ENCODE peak calls at places on chromosome 19, in six cellular contexts. Q is cardiac muscle cell, R is psoas muscle, Z is body of pancreas, L is tibial artery, M is HL-60. Y is an unnamed sample.
A peak's percentile ranks its signal among the peaks of the same experiment; 100 is the strongest.

GRCh38 chr19:56291857-56292256 is 19.3 kb downstream of the EDDM13 start:
- DNase-seq in L (no peak), R (no peak), Z (no peak), M (no peak), Q (no peak), Y (no peak)

GRCh38 chr19:1856698-1857603 is 6.4 kb downstream of the KLF16 start:
- DNase-seq in R (peak; percentile 86), M (peak; percentile 90), Z (peak; percentile 86), L (peak; percentile 89), Q (peak; percentile 54), Y (peak; percentile 84)

GRCh38 chr19:14979498-14980255 is at the start of gene SLC1A6:
- DNase-seq in M (no peak), R (no peak), Z (peak; percentile 6), Q (peak; percentile 51), L (no peak), Y (no peak)

GRCh38 chr19:44875666-44876418 is 15.2 kb upstream of the TOMM40 start:
- DNase-seq in M (no peak), Q (no peak), R (no peak), L (no peak), Z (peak; percentile 71), Y (no peak)

GRCh38 chr19:10960314-10961072 is at the start of gene SMARCA4:
- DNase-seq in M (peak; percentile 92), L (peak; percentile 99), Z (peak; percentile 99), R (peak; percentile 99), Q (peak; percentile 99), Y (peak; percentile 99)

GRCh38 chr19:2523630-2524311 is 47.8 kb downstream of the GADD45B start:
- DNase-seq in L (peak; percentile 76), M (no peak), R (no peak), Z (no peak), Q (no peak), Y (no peak)

GRCh38 chr19:13097331-13098258 is 5.1 kb downstream of the LYL1 start:
- DNase-seq in R (peak; percentile 68), Z (no peak), L (peak; percentile 86), M (peak; percentile 80), Q (no peak), Y (no peak)

GRCh38 chr19:9906475-9907087 is 29.7 kb downstream of the OLFM2 start:
- DNase-seq in M (no peak), R (no peak), Q (no peak), L (no peak), Z (no peak), Y (no peak)

GRCh38 chr19:37362733-37363132 is 8.2 kb upstream of the ZNF527 start:
- DNase-seq in R (no peak), L (no peak), M (no peak), Q (peak; percentile 62), Z (no peak), Y (no peak)

GRCh38 chr19:15577184-15577771 is 37.7 kb upstream of the CYP4F8 start:
- DNase-seq in M (no peak), Q (no peak), R (no peak), L (no peak), Z (no peak), Y (no peak)

GRCh38 chr19:1066748-1067340 is at the start of gene ARHGAP45:
- DNase-seq in L (no peak), Q (no peak), R (peak; percentile 43), Z (no peak), M (peak; percentile 90), Y (peak; percentile 88)

GRCh38 chr19:8069116-8069973 is 16.8 kb downstream of the CCL25 start:
- DNase-seq in Z (no peak), M (no peak), L (no peak), Q (no peak), R (no peak), Y (peak; percentile 56)

GRCh38 chr19:35727956-35728706 is 10.3 kb downstream of the KMT2B start:
- DNase-seq in L (no peak), M (no peak), R (no peak), Z (no peak), Q (no peak), Y (no peak)

DNA sequence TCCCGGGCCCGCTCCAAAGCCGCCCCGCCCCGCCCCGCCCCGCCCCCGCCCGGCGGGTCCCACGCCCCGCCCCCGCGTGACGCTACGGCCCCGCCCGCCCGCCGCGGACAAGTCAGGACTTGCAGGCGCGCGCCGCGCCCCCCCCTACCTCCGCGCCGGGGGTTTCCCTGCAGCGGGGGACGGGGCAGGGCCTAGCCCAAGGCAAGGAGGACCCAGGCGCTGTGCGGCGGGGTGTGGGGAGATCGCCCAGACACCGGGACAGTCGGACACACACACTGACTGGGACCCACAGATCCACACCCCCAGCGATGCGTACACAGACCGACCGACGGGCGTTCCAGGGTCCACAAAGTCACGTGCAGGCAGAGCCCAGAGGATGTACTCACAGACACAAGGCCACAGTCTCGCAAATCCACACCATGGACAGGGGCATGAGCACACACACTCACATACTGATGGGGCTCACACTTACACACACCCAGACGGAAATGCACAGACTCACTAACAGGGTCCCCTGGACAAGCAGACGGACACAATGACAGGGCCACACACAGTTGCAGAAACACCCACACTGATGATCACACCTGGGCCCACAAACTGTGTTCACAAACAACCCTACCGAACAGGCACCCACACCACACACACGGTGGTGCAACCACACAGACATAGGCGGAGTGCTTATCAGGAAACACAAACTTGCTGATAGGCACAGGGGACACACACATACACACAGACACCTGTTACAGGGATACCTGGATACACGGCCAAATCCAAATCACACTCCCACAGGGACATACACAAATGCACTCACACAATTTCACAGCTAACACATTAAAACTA is 436 bp upstream of the BBC3 start:
- DNase-seq in Q (peak; percentile 88), M (no peak), R (peak; percentile 90), L (peak; percentile 95), Z (peak; percentile 94), Y (peak; percentile 94)
- H3K4me3 ChIP-seq in Q (peak overlapping the region; percentile 25), M (peak overlapping the region; percentile 44), R (peak overlapping the region; percentile 99), L (peak overlapping the region; percentile 82), Z (no peak overlapping the region), Y (peak overlapping the region; percentile 59)

GRCh38 chr19:39212377-39212742 is 8.3 kb upstream of the SYCN start:
- DNase-seq in Z (peak; percentile 61), M (no peak), L (no peak), Q (no peak), R (no peak), Y (peak; percentile 48)
- TF ChIP-seq CTCF in Z (peak; percentile 25), M (no peak), L (no peak), Q (peak; percentile 34), R (no peak), Y (peak; percentile 48)

DNA sequence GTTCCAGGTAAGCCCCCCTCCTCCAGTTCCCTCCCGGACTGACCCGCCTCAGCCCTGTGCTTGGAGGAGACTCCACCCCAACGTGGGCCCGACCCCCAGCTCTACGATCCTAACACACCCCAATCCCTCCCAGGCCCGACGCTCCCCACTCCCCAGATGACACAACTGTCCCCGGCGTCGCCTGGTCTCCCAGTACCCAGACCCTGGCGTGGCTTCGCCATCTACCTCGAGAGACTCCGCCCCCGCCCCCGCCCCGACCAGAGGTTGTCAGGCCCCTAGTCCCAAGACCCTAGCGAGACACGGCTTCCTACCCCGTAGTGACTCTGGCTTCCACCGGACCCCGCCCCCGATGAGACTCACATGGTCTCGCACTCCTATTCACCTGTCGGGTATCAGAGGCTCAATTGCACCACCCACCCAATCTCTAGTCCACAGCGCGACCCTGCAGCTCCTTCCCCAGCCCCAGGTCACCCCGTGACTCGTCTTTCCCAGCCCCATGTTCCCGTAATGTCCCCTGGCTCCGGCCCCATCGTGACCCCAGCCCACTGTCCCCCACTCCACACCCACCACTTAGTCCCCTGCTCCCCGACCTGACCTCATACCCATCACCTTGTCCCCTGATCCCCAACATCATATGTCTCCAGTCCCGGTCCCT is 2.9 kb downstream of the CD37 start:
- DNase-seq in Z (no peak), Q (peak; percentile 21), M (no peak), L (peak; percentile 67), R (no peak), Y (no peak)
- H3K4me3 ChIP-seq in Z (no peak overlapping the region), Q (no peak overlapping the region), M (no peak overlapping the region), L (peak overlapping the region; percentile 77), R (peak overlapping the region; percentile 63), Y (no peak overlapping the region)

DNA sequence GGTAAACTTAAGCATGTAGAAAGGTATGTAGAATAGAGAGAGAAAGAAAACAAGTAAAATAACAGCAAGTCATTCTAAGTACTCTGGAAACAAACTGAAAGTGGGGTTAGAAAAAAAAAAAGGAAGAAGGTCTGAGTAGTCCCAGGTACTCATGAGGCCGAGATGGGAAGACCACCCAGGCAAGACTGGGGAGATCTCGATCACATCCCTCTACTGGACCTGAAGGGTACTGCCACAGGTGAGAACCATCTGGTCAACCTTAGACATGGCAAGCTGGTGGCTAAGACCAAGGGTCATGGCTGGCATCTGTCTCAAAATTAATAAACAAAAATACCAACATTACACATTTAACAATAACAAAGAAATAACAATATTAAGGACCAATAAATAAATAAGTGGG is 36.3 kb upstream of the ZNF724 start:
- DNase-seq in L (no peak), Z (no peak), R (no peak), M (no peak), Q (no peak), Y (peak; percentile 15)
- TF ChIP-seq CTCF in L (no peak), Z (no peak), R (no peak), M (no peak), Q (no peak), Y (peak; percentile 15)

DNA sequence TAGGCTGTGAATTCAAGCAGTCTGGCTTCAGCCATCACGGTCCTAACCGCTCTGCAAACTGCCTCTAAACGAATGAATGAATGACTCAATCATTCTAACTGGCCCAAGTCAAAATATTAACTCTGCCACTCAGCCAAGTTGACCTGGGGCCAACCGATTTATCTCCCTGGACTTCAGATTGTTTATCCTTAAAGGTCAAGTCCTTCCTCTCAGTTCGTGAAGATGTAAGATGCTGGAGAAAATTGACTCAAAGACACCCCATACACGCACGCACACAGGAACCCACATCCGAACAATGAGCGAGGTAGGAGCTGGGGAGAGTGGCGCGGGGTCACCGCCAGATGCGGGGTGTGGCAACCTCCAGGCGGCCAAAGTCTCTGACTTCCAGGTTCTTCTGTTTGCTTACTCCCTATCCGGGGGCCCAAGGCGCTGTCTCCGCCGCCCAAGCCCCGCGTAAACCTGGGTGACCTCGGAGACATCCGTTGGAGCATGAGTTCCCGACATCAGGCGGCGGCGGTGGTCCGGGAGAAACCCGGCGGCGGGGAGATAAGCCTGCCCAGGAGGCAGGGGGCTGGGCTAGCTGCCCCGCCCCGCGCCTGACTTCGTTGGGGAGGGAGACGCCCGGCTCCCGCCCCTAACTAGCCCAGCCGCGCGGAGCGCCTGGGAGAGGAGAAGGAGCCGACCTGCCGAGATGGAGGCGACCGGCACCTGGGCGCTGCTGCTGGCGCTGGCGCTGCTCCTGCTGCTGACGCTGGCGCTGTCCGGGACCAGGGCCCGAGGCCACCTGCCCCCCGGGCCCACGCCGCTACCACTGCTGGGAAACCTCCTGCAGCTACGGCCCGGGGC is at the start of gene CYP2S1:
- DNase-seq in Q (peak; percentile 51), M (no peak), R (no peak), Z (no peak), L (no peak), Y (no peak)
- H3K4me3 ChIP-seq in Q (peak within 1 kb of the TSS; percentile 28), M (peak within 1 kb of the TSS; percentile 30), R (peak within 1 kb of the TSS; percentile 28), Z (no peak within 1 kb of the TSS), L (peak within 1 kb of the TSS; percentile 20), Y (peak within 1 kb of the TSS; percentile 10)

Y was measured in GM12865.